ENCODE peak calls at places on chromosomes 1 and 21, in five cellular contexts. T is GM12865; U is activated T-cell treated with anti-CD3 and anti-CD28 coated beads for 1 hour; K is effector CD4-positive, alpha-beta T cell; E is stimulated activated CD4-positive, alpha-beta T cell treated with anti-CD3 and anti-CD28 coated beads, Interleukin-1b, Interleukin-23, amount 100 ng/mL, for 1 hour. N is an unnamed sample.

GRCh38 chr1:6672558-6672957 is 29.1 kb downstream of the DNAJC11 start:
- DNase-seq in T (no peak), U (no peak), K (no peak), E (no peak), N (no peak)

GRCh38 chr1:48245106-48245505 is 22.6 kb downstream of the SLC5A9 start:
- DNase-seq in U (no peak), K (no peak), E (no peak), T (no peak), N (no peak)

GRCh38 chr1:52751589-52752306 is 25.5 kb downstream of the ZYG11B start:
- DNase-seq in T (no peak), U (no peak), E (no peak), K (no peak), N (no peak)

GRCh38 chr1:24134376-24134775 is 8.6 kb downstream of the IL22RA1 start:
- DNase-seq in T (no peak), U (no peak), E (no peak), K (no peak), N (no peak)

GRCh38 chr1:230352537-230352936 is 73.6 kb downstream of the PGBD5 start:
- DNase-seq in E (no peak), U (no peak), K (no peak), T (no peak), N (no peak)

GRCh38 chr1:228459091-228459993 is 27.8 kb upstream of the RNF187 start:
- DNase-seq in K (no peak), T (peak), U (peak), E (no peak), N (no peak)

GRCh38 chr1:2394220-2394619 is 2.6 kb downstream of the RER1 start:
- DNase-seq in U (no peak), T (no peak), K (no peak), E (no peak), N (no peak)

GRCh38 chr1:31152181-31152768 is 86.8 kb upstream of the PUM1 start:
- DNase-seq in U (no peak), E (no peak), K (no peak), T (peak), N (no peak)

GRCh38 chr1:151839457-151840409 is at the start of gene C2CD4D:
- DNase-seq in T (peak), U (peak), E (peak), K (peak), N (no peak)

GRCh38 chr1:29148656-29149491 is 25.2 kb upstream of the TMEM200B start:
- DNase-seq in E (no peak), K (no peak), T (no peak), U (no peak), N (no peak)

GRCh38 chr21:38234395-38235142 is 22.2 kb upstream of the KCNJ15 start:
- DNase-seq in T (no peak), K (no peak), E (no peak), U (no peak), N (no peak)

GRCh38 chr21:41236361-41236973 is 68.5 kb downstream of the BACE2 start:
- DNase-seq in K (no peak), U (no peak), T (no peak), E (no peak), N (no peak)

GRCh38 chr1:109112056-109112651 is 1.8 kb upstream of the ELAPOR1 start:
- DNase-seq in T (peak), E (no peak), K (no peak), U (no peak), N (no peak)

GRCh38 chr1:99662581-99663208 is 16.8 kb downstream of the PALMD start:
- DNase-seq in K (no peak), T (no peak), U (no peak), E (no peak), N (no peak)

GRCh38 chr21:39037807-39038405 is 145.3 kb downstream of the PSMG1 start:
- DNase-seq in T (no peak), U (no peak), K (no peak), E (no peak), N (no peak)

GRCh38 chr1:48109390-48110009 is 112.3 kb upstream of the TRABD2B start:
- DNase-seq in E (no peak), T (peak), K (no peak), U (no peak), N (no peak)

GRCh38 chr1:27643626-27644368 is 8.8 kb upstream of the FGR start:
- DNase-seq in U (peak), E (no peak), T (peak), K (peak), N (no peak)

GRCh38 chr1:95731466-95731865 is 497.5 kb downstream of the RWDD3 start:
- DNase-seq in U (no peak), T (no peak), K (no peak), E (no peak), N (no peak)

GRCh38 chr1:65321879-65322278 is 12.5 kb downstream of the DNAJC6 start:
- DNase-seq in K (no peak), U (no peak), T (no peak), E (no peak), N (no peak)

GRCh38 chr1:232393010-232393833 is 236.7 kb downstream of the SIPA1L2 start:
- DNase-seq in E (no peak), T (no peak), K (no peak), U (no peak), N (no peak)

GRCh38 chr1:10835423-10836421 is 39.3 kb upstream of the CASZ1 start:
- DNase-seq in U (no peak), K (no peak), T (no peak), E (no peak), N (no peak)

GRCh38 chr1:159247266-159247665 is 42.6 kb downstream of the ACKR1 start:
- DNase-seq in K (no peak), E (no peak), U (no peak), T (no peak), N (no peak)

GRCh38 chr1:33171993-33172813 is 9.6 kb downstream of the TRIM62 start:
- DNase-seq in U (no peak), T (no peak), E (no peak), K (no peak), N (no peak)

GRCh38 chr1:38292969-38293368 is 246.4 kb upstream of the POU3F1 start:
- DNase-seq in K (no peak), E (no peak), T (no peak), U (no peak), N (no peak)

GRCh38 chr1:59596432-59596831 is 218.3 kb upstream of the HOOK1 start:
- DNase-seq in T (no peak), K (no peak), E (no peak), U (no peak), N (no peak)

GRCh38 chr1:91404151-91405012 is at the start of gene HFM1:
- DNase-seq in K (peak), T (peak), U (peak), E (no peak), N (peak)

GRCh38 chr1:17463991-17464390 is 24.5 kb upstream of the RCC2 start:
- DNase-seq in E (no peak), K (no peak), U (no peak), T (no peak), N (no peak)

GRCh38 chr1:171625225-171625624 is 3.2 kb downstream of the MYOCOS start:
- DNase-seq in T (no peak), K (no peak), U (no peak), E (no peak), N (no peak)

GRCh38 chr1:8477199-8477982 is 159.5 kb downstream of the SLC45A1 start:
- DNase-seq in E (no peak), U (no peak), T (peak), K (no peak), N (no peak)

GRCh38 chr1:113021430-113022085 is 51.4 kb upstream of the LRIG2 start:
- DNase-seq in E (no peak), T (no peak), K (no peak), U (no peak), N (no peak)

GRCh38 chr1:182699673-182700350 is 15.4 kb upstream of the RGS8 start:
- DNase-seq in U (no peak), T (no peak), K (no peak), E (no peak), N (no peak)

GRCh38 chr1:8629241-8630091 is 188.0 kb downstream of the RERE start:
- DNase-seq in E (no peak), T (peak), U (no peak), K (no peak), N (no peak)

GRCh38 chr1:172824199-172824598 is 165.3 kb downstream of the FASLG start:
- DNase-seq in E (no peak), T (no peak), K (no peak), U (no peak), N (no peak)